ENCODE peak calls at places on chromosomes 2 and 18, in four cellular contexts. J is adipocyte, P is right cardiac atrium, S is GM23248. Z is an unnamed sample.

GRCh38 chr2:241945803-241946202 is 76.3 kb downstream of the RTP5 start:
- DNase-seq in J (no peak), P (no peak), S (no peak), Z (no peak)

GRCh38 chr18:69408522-69408921 is 7.8 kb downstream of the DOK6 start:
- DNase-seq in J (no peak), P (no peak), S (no peak), Z (no peak)

GRCh38 chr2:160657206-160657605 is 163.6 kb upstream of the RBMS1 start:
- DNase-seq in J (peak), P (no peak), S (peak), Z (peak)

GRCh38 chr2:73232471-73233153 is 427 bp downstream of the PRADC1 start:
- DNase-seq in J (no peak), P (no peak), S (peak), Z (no peak)

GRCh38 chr2:171185941-171186340 is 25.2 kb upstream of the TLK1 start:
- DNase-seq in J (peak), P (no peak), S (peak), Z (peak)

GRCh38 chr18:79523738-79524180 is 128.0 kb downstream of the NFATC1 start:
- DNase-seq in J (no peak), P (no peak), S (no peak), Z (no peak)

GRCh38 chr2:190615555-190616200 is 33.2 kb upstream of the NAB1 start:
- DNase-seq in J (no peak), P (no peak), S (no peak), Z (no peak)

GRCh38 chr2:12861344-12861942 is 144.7 kb downstream of the TRIB2 start:
- DNase-seq in J (peak), P (no peak), S (peak), Z (peak)

GRCh38 chr2:138712212-138712979 is 67.8 kb downstream of the NXPH2 start:
- DNase-seq in J (no peak), P (no peak), S (peak), Z (peak)

GRCh38 chr2:66651295-66651694 is 216.4 kb downstream of the MEIS1 start:
- DNase-seq in J (no peak), P (no peak), S (no peak), Z (no peak)

GRCh38 chr2:191836853-191837769 is 9.8 kb downstream of the CAVIN2 start:
- DNase-seq in J (peak), P (peak), S (no peak), Z (no peak)

GRCh38 chr2:234911271-234911670 is 40.5 kb upstream of the SH3BP4 start:
- DNase-seq in J (peak), P (no peak), S (peak), Z (peak)

GRCh38 chr18:27789406-27789805 is 387.5 kb downstream of the CDH2 start:
- DNase-seq in J (no peak), P (no peak), S (no peak), Z (no peak)

GRCh38 chr2:213227458-213227857 is 56.8 kb upstream of the SPAG16 start:
- DNase-seq in J (no peak), P (no peak), S (no peak), Z (peak)

GRCh38 chr2:215401896-215402379 is 33.9 kb downstream of the FN1 start:
- DNase-seq in J (peak), P (no peak), S (peak), Z (peak)

GRCh38 chr2:200189964-200190363 is 116.5 kb upstream of the SPATS2L start:
- DNase-seq in J (no peak), P (no peak), S (no peak), Z (peak)

GRCh38 chr2:24421668-24422067 is 61.3 kb upstream of the ITSN2 start:
- DNase-seq in J (peak), P (peak), S (peak), Z (peak)

GRCh38 chr2:17733650-17734049 is 20.0 kb downstream of the SMC6 start:
- DNase-seq in J (no peak), P (no peak), S (no peak), Z (no peak)

GRCh38 chr2:233247744-233248143 is 3.7 kb upstream of the ATG16L1 start:
- DNase-seq in J (no peak), P (no peak), S (peak), Z (no peak)

GRCh38 chr2:58601017-58601416 is 359.9 kb upstream of the FANCL start:
- DNase-seq in J (no peak), P (no peak), S (peak), Z (no peak)

GRCh38 chr2:222410534-222410933 is 13.8 kb upstream of the SGPP2 start:
- DNase-seq in J (peak), P (no peak), S (no peak), Z (no peak)

GRCh38 chr18:22726469-22726868 is 206.7 kb upstream of the RBBP8 start:
- DNase-seq in J (no peak), P (no peak), S (no peak), Z (no peak)

GRCh38 chr2:174877796-174878195 is 113.5 kb upstream of the CHRNA1 start:
- DNase-seq in J (no peak), P (no peak), S (no peak), Z (no peak)

GRCh38 chr2:41698787-41699422 is 348.9 kb upstream of the PKDCC start:
- DNase-seq in J (peak), P (peak), S (peak), Z (no peak)

GRCh38 chr2:69559696-69560482 is 83.7 kb downstream of the AAK1 start:
- DNase-seq in J (peak), P (no peak), S (peak), Z (peak)

GRCh38 chr2:56444339-56444738 is 260.5 kb downstream of the CCDC85A start:
- DNase-seq in J (no peak), P (no peak), S (no peak), Z (no peak)

GRCh38 chr2:109125595-109126500 is 3.2 kb upstream of the SH3RF3 start:
- DNase-seq in J (peak), P (no peak), S (peak), Z (peak)

GRCh38 chr2:18410543-18410942 is 149.9 kb downstream of the RDH14 start:
- DNase-seq in J (no peak), P (no peak), S (no peak), Z (no peak)

DNA sequence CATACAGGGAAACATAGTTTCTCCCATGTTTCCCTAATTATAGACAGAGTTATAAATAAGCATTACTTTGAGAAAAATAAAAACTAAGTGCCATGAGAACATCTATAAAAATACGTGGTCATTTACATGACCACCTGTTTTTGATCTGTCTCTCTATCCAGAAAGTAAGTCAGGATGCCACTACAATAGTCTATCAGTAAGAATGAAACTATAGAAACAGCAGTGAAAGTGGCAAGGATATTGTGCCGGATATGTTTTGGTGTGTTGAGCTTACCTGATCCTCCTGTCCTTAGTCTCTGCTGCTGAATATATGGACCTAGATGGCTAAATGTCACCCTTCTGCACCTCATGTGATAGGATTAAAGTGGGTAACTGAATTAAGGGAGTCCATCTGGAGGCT is 512.4 kb downstream of the LRP1B start:
- DNase-seq in J (no peak), P (no peak), S (no peak), Z (no peak)
- H3K4me3 ChIP-seq in J (no peak), P (no peak), S (no peak), Z (no peak)

GRCh38 chr2:130389783-130390182 is 33.9 kb downstream of the PTPN18 start:
- DNase-seq in J (no peak), P (no peak), S (no peak), Z (no peak)

GRCh38 chr2:130389363-130389762 is 33.5 kb downstream of the PTPN18 start:
- DNase-seq in J (no peak), P (no peak), S (peak), Z (no peak)

GRCh38 chr2:130391058-130391871 is 35.4 kb downstream of the PTPN18 start:
- DNase-seq in J (peak), P (peak), S (peak), Z (peak)

GRCh38 chr2:130391872-130392670 is 36.2 kb downstream of the PTPN18 start:
- DNase-seq in J (peak), P (no peak), S (peak), Z (peak)

GRCh38 chr2:130390460-130391057 is 34.7 kb downstream of the PTPN18 start:
- DNase-seq in J (no peak), P (peak), S (no peak), Z (no peak)
- H3K4me3 ChIP-seq in J (peak), P (peak), S (peak), Z (peak)

GRCh38 chr18:58578835-58579560 is 49.9 kb downstream of the ALPK2 start:
- DNase-seq in J (peak), P (no peak), S (peak), Z (peak)
- H3K4me3 ChIP-seq in J (peak), P (no peak), S (peak), Z (peak)

GRCh38 chr2:387980-388421 is 100.1 kb upstream of the ALKAL2 start:
- DNase-seq in J (no peak), P (no peak), S (no peak), Z (no peak)
- H3K4me3 ChIP-seq in J (no peak), P (no peak), S (no peak), Z (no peak)

GRCh38 chr2:157442636-157443035 is 1.3 kb downstream of the CYTIP start:
- DNase-seq in J (no peak), P (no peak), S (no peak), Z (no peak)

GRCh38 chr2:157442136-157442535 is 1.8 kb downstream of the CYTIP start:
- DNase-seq in J (no peak), P (no peak), S (no peak), Z (no peak)

GRCh38 chr2:157444643-157445040 is 753 bp upstream of the CYTIP start:
- DNase-seq in J (no peak), P (no peak), S (no peak), Z (no peak)

GRCh38 chr2:157443795-157444642 is at the start of gene CYTIP:
- DNase-seq in J (no peak), P (no peak), S (no peak), Z (no peak)

GRCh38 chr2:157443090-157443489 is 799 bp downstream of the CYTIP start:
- DNase-seq in J (no peak), P (no peak), S (no peak), Z (no peak)
- H3K4me3 ChIP-seq in J (no peak), P (peak), S (no peak), Z (no peak)

GRCh38 chr2:74857725-74858124 is 23.8 kb downstream of the HK2 start:
- DNase-seq in J (no peak), P (no peak), S (no peak), Z (no peak)
- H3K4me3 ChIP-seq in J (no peak), P (no peak), S (no peak), Z (no peak)

GRCh38 chr2:27255660-27256059 is 7.2 kb downstream of the SLC30A3 start:
- DNase-seq in J (peak), P (no peak), S (peak), Z (peak)
- H3K4me3 ChIP-seq in J (peak), P (no peak), S (no peak), Z (no peak)

Z was measured in AG10803.